ENCODE peak calls at places on chromosomes 5 and 9, in six cellular contexts. One of them, this sample, is unnamed.

GRCh38 chr9:109893222-109893621 is 113.2 kb downstream of the PALM2AKAP2 start:
- DNase-seq in A549: no peak
- DNase-seq in MCF 10A: no peak
- DNase-seq in astrocyte: peak
- DNase-seq in HFF-Myc: no peak
- DNase-seq in PC-9: no peak
- DNase-seq in this sample: no peak

GRCh38 chr9:93902051-93902779 is 52.9 kb downstream of the BARX1 start:
- DNase-seq in HFF-Myc: no peak
- DNase-seq in A549: no peak
- DNase-seq in astrocyte: no peak
- DNase-seq in MCF 10A: no peak
- DNase-seq in PC-9: no peak
- DNase-seq in this sample: peak

GRCh38 chr5:150946351-150946905 is 41.6 kb upstream of the ZNF300 start:
- DNase-seq in astrocyte: peak
- DNase-seq in PC-9: peak
- DNase-seq in MCF 10A: no peak
- DNase-seq in HFF-Myc: peak
- DNase-seq in A549: no peak
- DNase-seq in this sample: no peak

GRCh38 chr5:95191330-95191729 is 93.6 kb downstream of the MCTP1 start:
- DNase-seq in PC-9: no peak
- DNase-seq in astrocyte: no peak
- DNase-seq in A549: no peak
- DNase-seq in HFF-Myc: no peak
- DNase-seq in MCF 10A: no peak
- DNase-seq in this sample: no peak

GRCh38 chr5:124352312-124352711 is 394.1 kb downstream of the ZNF608 start:
- DNase-seq in HFF-Myc: no peak
- DNase-seq in MCF 10A: no peak
- DNase-seq in astrocyte: no peak
- DNase-seq in PC-9: no peak
- DNase-seq in A549: no peak
- DNase-seq in this sample: no peak

GRCh38 chr5:172502969-172503368 is 48.6 kb upstream of the SH3PXD2B start:
- DNase-seq in MCF 10A: no peak
- DNase-seq in A549: peak
- DNase-seq in astrocyte: no peak
- DNase-seq in PC-9: no peak
- DNase-seq in HFF-Myc: no peak
- DNase-seq in this sample: peak

GRCh38 chr5:7753596-7753995 is 97.3 kb downstream of the CFAP90 start:
- DNase-seq in HFF-Myc: no peak
- DNase-seq in astrocyte: no peak
- DNase-seq in A549: no peak
- DNase-seq in MCF 10A: no peak
- DNase-seq in PC-9: no peak
- DNase-seq in this sample: no peak

GRCh38 chr9:135230386-135230765 is 142.9 kb downstream of the OLFM1 start:
- DNase-seq in MCF 10A: no peak
- DNase-seq in astrocyte: no peak
- DNase-seq in A549: no peak
- DNase-seq in HFF-Myc: no peak
- DNase-seq in PC-9: no peak
- DNase-seq in this sample: no peak

GRCh38 chr5:95628154-95628810 is 8.4 kb downstream of the GPR150 start:
- DNase-seq in MCF 10A: no peak
- DNase-seq in PC-9: no peak
- DNase-seq in A549: no peak
- DNase-seq in astrocyte: no peak
- DNase-seq in HFF-Myc: no peak
- DNase-seq in this sample: no peak

GRCh38 chr9:5629312-5630037 is 568 bp downstream of the RIC1 start:
- DNase-seq in HFF-Myc: no peak
- DNase-seq in astrocyte: no peak
- DNase-seq in A549: peak
- DNase-seq in PC-9: no peak
- DNase-seq in MCF 10A: peak
- DNase-seq in this sample: peak

GRCh38 chr5:169435506-169436230 is 134.7 kb upstream of the SLIT3 start:
- DNase-seq in astrocyte: no peak
- DNase-seq in MCF 10A: no peak
- DNase-seq in PC-9: no peak
- DNase-seq in A549: no peak
- DNase-seq in HFF-Myc: no peak
- DNase-seq in this sample: no peak

GRCh38 chr9:100637787-100638186 is 59.9 kb downstream of the CAVIN4 start:
- DNase-seq in A549: no peak
- DNase-seq in PC-9: no peak
- DNase-seq in HFF-Myc: no peak
- DNase-seq in MCF 10A: no peak
- DNase-seq in astrocyte: no peak
- DNase-seq in this sample: no peak

GRCh38 chr9:102844754-102845153 is 150.4 kb upstream of the CYLC2 start:
- DNase-seq in A549: no peak
- DNase-seq in MCF 10A: no peak
- DNase-seq in astrocyte: no peak
- DNase-seq in HFF-Myc: no peak
- DNase-seq in PC-9: no peak
- DNase-seq in this sample: no peak

GRCh38 chr9:23683021-23683431 is 143.0 kb downstream of the ELAVL2 start:
- DNase-seq in PC-9: peak
- DNase-seq in MCF 10A: peak
- DNase-seq in HFF-Myc: no peak
- DNase-seq in astrocyte: peak
- DNase-seq in A549: no peak
- DNase-seq in this sample: no peak

GRCh38 chr9:109447329-109448076 is 50.6 kb downstream of the PTPN3 start:
- DNase-seq in HFF-Myc: no peak
- DNase-seq in astrocyte: no peak
- DNase-seq in PC-9: no peak
- DNase-seq in A549: no peak
- DNase-seq in MCF 10A: no peak
- DNase-seq in this sample: no peak

GRCh38 chr5:130975299-130975698 is 189.8 kb downstream of the HINT1 start:
- DNase-seq in HFF-Myc: no peak
- DNase-seq in astrocyte: no peak
- DNase-seq in A549: no peak
- DNase-seq in MCF 10A: no peak
- DNase-seq in PC-9: no peak
- DNase-seq in this sample: no peak

GRCh38 chr9:6761306-6761705 is 3.5 kb downstream of the KDM4C start:
- DNase-seq in PC-9: no peak
- DNase-seq in HFF-Myc: no peak
- DNase-seq in MCF 10A: no peak
- DNase-seq in astrocyte: no peak
- DNase-seq in A549: no peak
- DNase-seq in this sample: no peak

GRCh38 chr5:37370550-37370863 is 399 bp downstream of the NUP155 start:
- DNase-seq in MCF 10A: no peak
- DNase-seq in PC-9: no peak
- DNase-seq in A549: peak
- DNase-seq in astrocyte: no peak
- DNase-seq in HFF-Myc: no peak
- DNase-seq in this sample: no peak

GRCh38 chr5:175385691-175386360 is 58.2 kb downstream of the DRD1 start:
- DNase-seq in astrocyte: peak
- DNase-seq in HFF-Myc: no peak
- DNase-seq in A549: no peak
- DNase-seq in MCF 10A: peak
- DNase-seq in PC-9: peak
- DNase-seq in this sample: no peak

GRCh38 chr5:57033103-57033502 is 81.2 kb upstream of the MIER3 start:
- DNase-seq in A549: peak
- DNase-seq in MCF 10A: peak
- DNase-seq in PC-9: peak
- DNase-seq in HFF-Myc: no peak
- DNase-seq in astrocyte: no peak
- DNase-seq in this sample: no peak

GRCh38 chr5:111934511-111934910 is 177.5 kb upstream of the NREP start:
- DNase-seq in PC-9: no peak
- DNase-seq in astrocyte: no peak
- DNase-seq in MCF 10A: peak
- DNase-seq in HFF-Myc: no peak
- DNase-seq in A549: no peak
- DNase-seq in this sample: no peak

DNA sequence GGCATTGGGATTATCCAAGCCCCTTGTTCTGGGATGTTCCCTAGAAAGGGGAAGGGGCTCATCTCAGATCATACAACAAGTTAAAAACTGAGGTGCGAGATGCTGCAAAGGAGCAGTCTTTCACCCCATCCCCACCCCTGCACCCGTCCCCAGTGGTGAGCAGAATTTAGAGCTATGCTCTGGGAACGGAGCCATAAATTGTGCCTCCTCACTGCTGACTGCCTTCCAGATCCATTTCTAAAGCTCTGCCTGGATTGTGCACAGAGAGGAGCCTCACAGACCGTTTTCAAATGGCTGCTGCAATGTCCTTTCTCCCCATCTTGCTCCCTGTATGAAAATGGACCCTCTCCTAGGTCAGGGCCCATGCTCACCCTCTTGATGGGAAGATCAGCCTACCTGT is 8.3 kb downstream of the SLC25A48 start:
- DNase-seq in MCF 10A: no peak
- DNase-seq in PC-9: no peak
- DNase-seq in astrocyte: no peak
- DNase-seq in HFF-Myc: no peak
- DNase-seq in A549: no peak
- DNase-seq in this sample: no peak
- TF ChIP-seq CTCF in MCF 10A: no peak
- TF ChIP-seq CTCF in PC-9: no peak
- TF ChIP-seq CTCF in astrocyte: no peak
- TF ChIP-seq CTCF in HFF-Myc: no peak
- TF ChIP-seq CTCF in A549: no peak
- TF ChIP-seq CTCF in this sample: no peak

GRCh38 chr9:129108805-129109370 is 1.7 kb downstream of the CRAT start:
- DNase-seq in MCF 10A: peak
- DNase-seq in HFF-Myc: no peak
- DNase-seq in PC-9: no peak
- DNase-seq in A549: no peak
- DNase-seq in astrocyte: no peak
- DNase-seq in this sample: no peak

GRCh38 chr9:129110740-129111142 is at the start of gene CRAT:
- DNase-seq in MCF 10A: peak
- DNase-seq in A549: peak
- DNase-seq in HFF-Myc: peak
- DNase-seq in astrocyte: peak
- DNase-seq in PC-9: peak
- DNase-seq in this sample: peak

GRCh38 chr9:129109952-129110739 is 447 bp downstream of the CRAT start:
- DNase-seq in HFF-Myc: no peak
- DNase-seq in PC-9: no peak
- DNase-seq in astrocyte: no peak
- DNase-seq in A549: peak
- DNase-seq in MCF 10A: no peak
- DNase-seq in this sample: peak

GRCh38 chr9:129108083-129108804 is 2.3 kb downstream of the CRAT start:
- DNase-seq in A549: no peak
- DNase-seq in astrocyte: no peak
- DNase-seq in MCF 10A: no peak
- DNase-seq in HFF-Myc: no peak
- DNase-seq in PC-9: no peak
- DNase-seq in this sample: no peak

GRCh38 chr9:129109504-129109903 is 1.1 kb downstream of the CRAT start:
- DNase-seq in HFF-Myc: no peak
- DNase-seq in MCF 10A: peak
- DNase-seq in A549: peak
- DNase-seq in PC-9: no peak
- DNase-seq in astrocyte: no peak
- DNase-seq in this sample: no peak
- TF ChIP-seq CTCF in HFF-Myc: no peak
- TF ChIP-seq CTCF in MCF 10A: no peak
- TF ChIP-seq CTCF in A549: no peak
- TF ChIP-seq CTCF in PC-9: no peak
- TF ChIP-seq CTCF in astrocyte: no peak
- TF ChIP-seq CTCF in this sample: no peak

GRCh38 chr9:4223434-4223833 is 76.4 kb downstream of the GLIS3 start:
- DNase-seq in MCF 10A: no peak
- DNase-seq in astrocyte: no peak
- DNase-seq in HFF-Myc: no peak
- DNase-seq in A549: no peak
- DNase-seq in PC-9: no peak
- DNase-seq in this sample: no peak

GRCh38 chr9:4226331-4227250 is 73.3 kb downstream of the GLIS3 start:
- DNase-seq in HFF-Myc: no peak
- DNase-seq in MCF 10A: no peak
- DNase-seq in A549: no peak
- DNase-seq in PC-9: no peak
- DNase-seq in astrocyte: no peak
- DNase-seq in this sample: no peak

GRCh38 chr9:4224181-4224580 is 75.7 kb downstream of the GLIS3 start:
- DNase-seq in HFF-Myc: no peak
- DNase-seq in A549: no peak
- DNase-seq in astrocyte: no peak
- DNase-seq in MCF 10A: no peak
- DNase-seq in PC-9: no peak
- DNase-seq in this sample: no peak

GRCh38 chr9:4228142-4228541 is 71.7 kb downstream of the GLIS3 start:
- DNase-seq in A549: no peak
- DNase-seq in HFF-Myc: no peak
- DNase-seq in astrocyte: no peak
- DNase-seq in PC-9: no peak
- DNase-seq in MCF 10A: no peak
- DNase-seq in this sample: no peak

DNA sequence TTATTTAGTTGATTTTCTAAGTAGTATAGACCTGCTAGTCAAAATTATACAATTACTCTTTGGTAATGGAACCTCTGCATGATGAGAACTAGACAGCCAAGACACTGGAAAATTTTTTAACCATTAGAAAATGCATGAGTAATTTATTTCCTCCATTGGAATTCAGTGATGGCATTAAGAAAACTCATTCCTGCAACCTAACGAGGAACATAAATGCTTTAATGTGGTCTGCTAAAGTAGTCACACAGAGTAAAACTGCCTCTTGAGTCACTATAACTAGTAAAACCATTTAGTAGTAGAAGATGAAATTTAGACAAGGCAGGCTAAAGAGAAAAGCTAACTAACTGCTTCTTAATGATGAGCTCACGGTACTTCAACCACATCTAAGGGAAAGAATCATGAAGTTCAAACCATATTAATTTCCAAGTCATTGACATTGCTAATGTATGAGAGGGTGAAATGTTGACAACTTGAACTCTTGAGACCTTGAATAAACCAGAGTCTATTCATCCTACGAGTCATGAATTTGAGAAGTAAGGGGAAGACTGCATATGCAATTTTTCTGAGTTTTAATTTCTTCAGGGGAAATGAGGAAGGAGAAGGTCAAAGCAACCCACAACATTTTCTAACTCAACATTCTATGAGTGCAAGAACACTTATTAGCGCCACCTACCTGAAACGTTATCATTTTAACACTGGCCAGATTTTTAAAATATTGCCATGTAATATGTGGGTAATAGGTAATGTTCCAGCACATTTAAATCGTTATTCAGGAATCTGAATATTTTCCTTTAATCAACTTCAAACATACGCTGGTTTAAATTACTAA is 74.4 kb downstream of the GLIS3 start:
- DNase-seq in PC-9: peak
- DNase-seq in A549: no peak
- DNase-seq in HFF-Myc: peak
- DNase-seq in astrocyte: peak
- DNase-seq in MCF 10A: peak
- DNase-seq in this sample: no peak
- TF ChIP-seq CTCF in PC-9: no peak
- TF ChIP-seq CTCF in A549: peak
- TF ChIP-seq CTCF in HFF-Myc: peak
- TF ChIP-seq CTCF in astrocyte: peak
- TF ChIP-seq CTCF in MCF 10A: peak
- TF ChIP-seq CTCF in this sample: no peak

GRCh38 chr5:135534609-135535419 is 950 bp downstream of the NEUROG1 start:
- DNase-seq in MCF 10A: no peak
- DNase-seq in A549: no peak
- DNase-seq in PC-9: no peak
- DNase-seq in astrocyte: no peak
- DNase-seq in HFF-Myc: no peak
- DNase-seq in this sample: no peak
- TF ChIP-seq CTCF in MCF 10A: no peak
- TF ChIP-seq CTCF in A549: no peak
- TF ChIP-seq CTCF in PC-9: no peak
- TF ChIP-seq CTCF in astrocyte: no peak
- TF ChIP-seq CTCF in HFF-Myc: peak
- TF ChIP-seq CTCF in this sample: no peak